ENCODE peak calls at places on chromosome 20, in four cellular contexts. One of them, this sample, is unnamed.

GRCh38 chr20:33301192-33301930 is 18.3 kb downstream of the BPIFB1 start:
- DNase-seq in occipital lobe: no peak
- DNase-seq in foreskin fibroblast: peak
- DNase-seq in ureter: no peak
- DNase-seq in this sample: no peak

GRCh38 chr20:44495257-44495656 is 19.6 kb downstream of the TTPAL start:
- DNase-seq in foreskin fibroblast: peak
- DNase-seq in ureter: no peak
- DNase-seq in occipital lobe: no peak
- DNase-seq in this sample: no peak

GRCh38 chr20:29878777-29879442 is 1378.6 kb upstream of the DEFB115 start:
- DNase-seq in foreskin fibroblast: no peak
- DNase-seq in ureter: peak
- DNase-seq in occipital lobe: no peak
- DNase-seq in this sample: no peak

GRCh38 chr20:62985089-62985778 is 21.5 kb downstream of the BHLHE23 start:
- DNase-seq in ureter: no peak
- DNase-seq in foreskin fibroblast: no peak
- DNase-seq in occipital lobe: no peak
- DNase-seq in this sample: no peak

GRCh38 chr20:11457476-11457875 is 460.2 kb upstream of the BTBD3 start:
- DNase-seq in occipital lobe: no peak
- DNase-seq in ureter: no peak
- DNase-seq in foreskin fibroblast: no peak
- DNase-seq in this sample: no peak

GRCh38 chr20:62824476-62825287 is 7.8 kb downstream of the COL9A3 start:
- DNase-seq in foreskin fibroblast: no peak
- DNase-seq in occipital lobe: no peak
- DNase-seq in ureter: no peak
- DNase-seq in this sample: no peak

GRCh38 chr20:56911946-56912345 is 282.8 kb downstream of the TFAP2C start:
- DNase-seq in foreskin fibroblast: no peak
- DNase-seq in ureter: no peak
- DNase-seq in occipital lobe: no peak
- DNase-seq in this sample: no peak

GRCh38 chr20:57548177-57549058 is 12.5 kb upstream of the PCK1 start:
- DNase-seq in foreskin fibroblast: no peak
- DNase-seq in ureter: no peak
- DNase-seq in occipital lobe: no peak
- DNase-seq in this sample: no peak

GRCh38 chr20:13638162-13638495 is 603 bp downstream of the TASP1 start:
- DNase-seq in foreskin fibroblast: no peak
- DNase-seq in ureter: no peak
- DNase-seq in occipital lobe: no peak
- DNase-seq in this sample: no peak

GRCh38 chr20:22385602-22386299 is 198.6 kb downstream of the FOXA2 start:
- DNase-seq in foreskin fibroblast: no peak
- DNase-seq in ureter: no peak
- DNase-seq in occipital lobe: no peak
- DNase-seq in this sample: peak

GRCh38 chr20:19212524-19213502 is at the start of gene SLC24A3:
- DNase-seq in occipital lobe: peak
- DNase-seq in foreskin fibroblast: no peak
- DNase-seq in ureter: peak
- DNase-seq in this sample: peak

GRCh38 chr20:8971669-8972316 is 97.1 kb upstream of the PLCB4 start:
- DNase-seq in ureter: no peak
- DNase-seq in occipital lobe: no peak
- DNase-seq in foreskin fibroblast: no peak
- DNase-seq in this sample: no peak

GRCh38 chr20:8790442-8791074 is 278.3 kb upstream of the PLCB4 start:
- DNase-seq in occipital lobe: no peak
- DNase-seq in ureter: no peak
- DNase-seq in foreskin fibroblast: no peak
- DNase-seq in this sample: peak

GRCh38 chr20:48298851-48299484 is 513.7 kb upstream of the SULF2 start:
- DNase-seq in occipital lobe: no peak
- DNase-seq in foreskin fibroblast: peak
- DNase-seq in ureter: no peak
- DNase-seq in this sample: no peak

GRCh38 chr20:34365765-34366213 is 2.7 kb downstream of the ITCH start:
- DNase-seq in foreskin fibroblast: no peak
- DNase-seq in occipital lobe: no peak
- DNase-seq in ureter: no peak
- DNase-seq in this sample: peak

GRCh38 chr20:60482609-60483008 is 524.4 kb downstream of the CDH26 start:
- DNase-seq in occipital lobe: no peak
- DNase-seq in foreskin fibroblast: peak
- DNase-seq in ureter: no peak
- DNase-seq in this sample: no peak

GRCh38 chr20:62332989-62333819 is 30.4 kb downstream of the ADRM1 start:
- DNase-seq in ureter: no peak
- DNase-seq in foreskin fibroblast: no peak
- DNase-seq in occipital lobe: no peak
- DNase-seq in this sample: no peak

GRCh38 chr20:20317195-20318113 is 50.5 kb upstream of the INSM1 start:
- DNase-seq in ureter: no peak
- DNase-seq in foreskin fibroblast: no peak
- DNase-seq in occipital lobe: no peak
- DNase-seq in this sample: peak

GRCh38 chr20:24729896-24730605 is 219.0 kb upstream of the CST7 start:
- DNase-seq in occipital lobe: no peak
- DNase-seq in foreskin fibroblast: no peak
- DNase-seq in ureter: no peak
- DNase-seq in this sample: no peak

GRCh38 chr20:53660078-53660909 is 66.7 kb upstream of the ZNF217 start:
- DNase-seq in ureter: no peak
- DNase-seq in occipital lobe: no peak
- DNase-seq in foreskin fibroblast: no peak
- DNase-seq in this sample: no peak

GRCh38 chr20:4370856-4371255 is 350.9 kb upstream of the PRND start:
- DNase-seq in foreskin fibroblast: peak
- DNase-seq in ureter: no peak
- DNase-seq in occipital lobe: no peak
- DNase-seq in this sample: no peak

GRCh38 chr20:32586291-32586690 is 1.2 kb upstream of the NOL4L start:
- DNase-seq in ureter: no peak
- DNase-seq in occipital lobe: no peak
- DNase-seq in foreskin fibroblast: no peak
- DNase-seq in this sample: no peak

GRCh38 chr20:23995905-23996666 is 7.5 kb upstream of the GGTLC1 start:
- DNase-seq in foreskin fibroblast: peak
- DNase-seq in occipital lobe: no peak
- DNase-seq in ureter: peak
- DNase-seq in this sample: peak

GRCh38 chr20:25600632-25601031 is 15.3 kb upstream of the NINL start:
- DNase-seq in occipital lobe: no peak
- DNase-seq in foreskin fibroblast: no peak
- DNase-seq in ureter: no peak
- DNase-seq in this sample: no peak